ENCODE peak calls at places on chromosome 14, in six cellular contexts. One of them, this sample, is unnamed.

GRCh38 chr14:24316597-24316950 is 5.3 kb downstream of the LTB4R start:
- DNase-seq in GDM1: no peak
- DNase-seq in EL: no peak
- DNase-seq in foreskin fibroblast: no peak
- DNase-seq in stimulated activated CD4-positive, alpha-beta T cell treated with anti-CD3 and anti-CD28 coated beads, TNF-alpha, amount 100 ng/mL, for 48 hours: no peak
- DNase-seq in cerebellar cortex: no peak
- DNase-seq in this sample: no peak

GRCh38 chr14:86065407-86065806 is 535.5 kb downstream of the FLRT2 start:
- DNase-seq in GDM1: no peak
- DNase-seq in stimulated activated CD4-positive, alpha-beta T cell treated with anti-CD3 and anti-CD28 coated beads, TNF-alpha, amount 100 ng/mL, for 48 hours: no peak
- DNase-seq in EL: no peak
- DNase-seq in cerebellar cortex: no peak
- DNase-seq in foreskin fibroblast: no peak
- DNase-seq in this sample: no peak

GRCh38 chr14:54487771-54488170 is 1.0 kb downstream of the GMFB start:
- DNase-seq in foreskin fibroblast: peak; percentile 26
- DNase-seq in GDM1: no peak
- DNase-seq in EL: peak; percentile 66
- DNase-seq in cerebellar cortex: peak; percentile 56
- DNase-seq in stimulated activated CD4-positive, alpha-beta T cell treated with anti-CD3 and anti-CD28 coated beads, TNF-alpha, amount 100 ng/mL, for 48 hours: no peak
- DNase-seq in this sample: peak; percentile 77

GRCh38 chr14:61211476-61212262 is 69.5 kb downstream of the TMEM30B start:
- DNase-seq in cerebellar cortex: no peak
- DNase-seq in foreskin fibroblast: no peak
- DNase-seq in stimulated activated CD4-positive, alpha-beta T cell treated with anti-CD3 and anti-CD28 coated beads, TNF-alpha, amount 100 ng/mL, for 48 hours: no peak
- DNase-seq in EL: no peak
- DNase-seq in GDM1: peak; percentile 4
- DNase-seq in this sample: no peak

GRCh38 chr14:80926706-80927384 is 14.7 kb downstream of the CEP128 start:
- DNase-seq in EL: peak; percentile 33
- DNase-seq in GDM1: no peak
- DNase-seq in stimulated activated CD4-positive, alpha-beta T cell treated with anti-CD3 and anti-CD28 coated beads, TNF-alpha, amount 100 ng/mL, for 48 hours: no peak
- DNase-seq in cerebellar cortex: no peak
- DNase-seq in foreskin fibroblast: peak; percentile 66
- DNase-seq in this sample: peak; percentile 53

GRCh38 chr14:74599201-74599809 is 12.7 kb downstream of the LTBP2 start:
- DNase-seq in EL: no peak
- DNase-seq in cerebellar cortex: no peak
- DNase-seq in foreskin fibroblast: no peak
- DNase-seq in GDM1: no peak
- DNase-seq in stimulated activated CD4-positive, alpha-beta T cell treated with anti-CD3 and anti-CD28 coated beads, TNF-alpha, amount 100 ng/mL, for 48 hours: no peak
- DNase-seq in this sample: peak; percentile 60

GRCh38 chr14:102231476-102232347 is 73.3 kb downstream of the MOK start:
- DNase-seq in EL: no peak
- DNase-seq in GDM1: no peak
- DNase-seq in stimulated activated CD4-positive, alpha-beta T cell treated with anti-CD3 and anti-CD28 coated beads, TNF-alpha, amount 100 ng/mL, for 48 hours: no peak
- DNase-seq in foreskin fibroblast: no peak
- DNase-seq in cerebellar cortex: peak; percentile 40
- DNase-seq in this sample: no peak

GRCh38 chr14:101903111-101903561 is 61.2 kb upstream of the DYNC1H1 start:
- DNase-seq in EL: no peak
- DNase-seq in cerebellar cortex: peak; percentile 38
- DNase-seq in stimulated activated CD4-positive, alpha-beta T cell treated with anti-CD3 and anti-CD28 coated beads, TNF-alpha, amount 100 ng/mL, for 48 hours: no peak
- DNase-seq in GDM1: no peak
- DNase-seq in foreskin fibroblast: no peak
- DNase-seq in this sample: no peak

This sample was measured in AG08396.